ENCODE peak calls at places on chromosomes 5 and 9, in five cellular contexts. F, U, B, A and W are unnamed samples. For H3K36me3 and H3K27me3, the result is how much of the 10 kb centered on the place peaks cover.

GRCh38 chr5:35644543-35644942 is 26.9 kb downstream of the SPEF2 start:
- DNase-seq in U (no peak), A (no peak), B (no peak), F (no peak), W (no peak)

GRCh38 chr9:133403766-133404439 is 13.9 kb downstream of the REXO4 start:
- DNase-seq in U (peak), A (no peak), F (no peak), B (peak), W (no peak)

GRCh38 chr5:168786142-168786541 is 207.0 kb upstream of the PANK3 start:
- DNase-seq in B (no peak), F (no peak), A (no peak), U (no peak), W (no peak)

GRCh38 chr9:132548971-132549649 is 33.3 kb upstream of the BARHL1 start:
- DNase-seq in A (no peak), F (no peak), U (no peak), B (no peak), W (no peak)

GRCh38 chr9:110923601-110924000 is 114.7 kb downstream of the LPAR1 start:
- DNase-seq in F (no peak), A (no peak), B (no peak), U (no peak), W (no peak)

GRCh38 chr9:120555884-120556283 is 24.1 kb downstream of the CDK5RAP2 start:
- DNase-seq in U (no peak), A (no peak), F (no peak), B (no peak), W (no peak)

GRCh38 chr5:35436441-35437057 is 181.1 kb upstream of the SPEF2 start:
- DNase-seq in A (no peak), U (no peak), F (no peak), B (peak), W (no peak)

GRCh38 chr9:135330307-135330631 is 149.3 kb upstream of the PPP1R26 start:
- DNase-seq in B (no peak), A (no peak), U (no peak), F (no peak), W (peak)

GRCh38 chr9:113558632-113559502 is 95.3 kb downstream of the RGS3 start:
- DNase-seq in F (peak), A (no peak), U (peak), B (no peak), W (no peak)

GRCh38 chr5:111478898-111479297 is 33.4 kb downstream of the STARD4 start:
- DNase-seq in U (no peak), A (no peak), F (no peak), B (no peak), W (no peak)

GRCh38 chr9:113011911-113012381 is at the start of gene ZNF883:
- DNase-seq in F (no peak), U (peak), A (no peak), B (no peak), W (no peak)

GRCh38 chr9:134247918-134248631 is 78.2 kb upstream of the RXRA start:
- DNase-seq in U (no peak), F (no peak), B (no peak), A (no peak), W (no peak)

GRCh38 chr5:139419793-139420192 is 15.9 kb upstream of the SPATA24 start:
- DNase-seq in U (no peak), B (no peak), F (no peak), A (no peak), W (no peak)

GRCh38 chr5:90135979-90136378 is 273.6 kb downstream of the CETN3 start:
- DNase-seq in B (no peak), U (no peak), F (no peak), A (no peak), W (no peak)

GRCh38 chr9:129547869-129548570 is 72.9 kb downstream of the C9orf50 start:
- DNase-seq in F (no peak), B (no peak), U (no peak), A (no peak), W (no peak)

GRCh38 chr5:64074533-64074932 is 91.1 kb upstream of the RNF180 start:
- DNase-seq in U (no peak), F (no peak), B (no peak), A (no peak), W (no peak)

GRCh38 chr5:435961-436640 is 6.9 kb upstream of the EXOC3 start:
- DNase-seq in F (peak), A (no peak), U (no peak), B (no peak), W (peak)

GRCh38 chr5:40813698-40814281 is 15.6 kb upstream of the PRKAA1 start:
- DNase-seq in A (no peak), F (no peak), B (no peak), U (no peak), W (no peak)

GRCh38 chr9:93533863-93534262 is 42.5 kb upstream of the PHF2 start:
- DNase-seq in F (no peak), B (no peak), U (no peak), A (no peak), W (no peak)

GRCh38 chr9:96493757-96494156 is 43.8 kb downstream of the HABP4 start:
- DNase-seq in A (no peak), U (no peak), F (no peak), B (no peak), W (no peak)

GRCh38 chr5:151068571-151069197 is 12.2 kb downstream of the TNIP1 start:
- DNase-seq in U (no peak), B (no peak), A (peak), F (no peak), W (no peak)

GRCh38 chr5:170315154-170315553 is 17.6 kb upstream of the LCP2 start:
- DNase-seq in F (peak), A (no peak), U (no peak), B (peak), W (no peak)

GRCh38 chr5:157548513-157549282 is 26.9 kb downstream of the ADAM19 start:
- DNase-seq in B (no peak), F (no peak), A (no peak), U (no peak), W (peak)

GRCh38 chr9:127209220-127209619 is 55.4 kb upstream of the GARNL3 start:
- DNase-seq in B (no peak), A (no peak), U (no peak), F (no peak), W (no peak)

GRCh38 chr9:113184509-113184908 is 33.7 kb downstream of the SLC31A2 start:
- DNase-seq in U (no peak), B (no peak), A (no peak), F (no peak), W (no peak)

GRCh38 chr9:129320575-129321311 is 142.7 kb upstream of the IER5L start:
- DNase-seq in B (peak), U (peak), A (no peak), F (peak), W (peak)

GRCh38 chr5:120466337-120467006 is 2.4 kb downstream of the PRR16 start:
- DNase-seq in B (no peak), U (no peak), A (no peak), F (no peak), W (no peak)

GRCh38 chr5:83440826-83441225 is 30.7 kb upstream of the VCAN start:
- DNase-seq in A (no peak), U (no peak), F (no peak), B (no peak), W (no peak)

GRCh38 chr9:136021891-136022681 is 60.9 kb upstream of the UBAC1 start:
- DNase-seq in A (no peak), F (peak), B (no peak), U (no peak), W (no peak)

GRCh38 chr5:15010936-15011335 is 139.4 kb upstream of the ANKH start:
- DNase-seq in F (no peak), U (no peak), B (no peak), A (no peak), W (no peak)

GRCh38 chr5:154444559-154445421 is 1.0 kb upstream of the SAP30L start:
- DNase-seq in F (no peak), A (peak), U (no peak), B (no peak), W (peak)

DNA sequence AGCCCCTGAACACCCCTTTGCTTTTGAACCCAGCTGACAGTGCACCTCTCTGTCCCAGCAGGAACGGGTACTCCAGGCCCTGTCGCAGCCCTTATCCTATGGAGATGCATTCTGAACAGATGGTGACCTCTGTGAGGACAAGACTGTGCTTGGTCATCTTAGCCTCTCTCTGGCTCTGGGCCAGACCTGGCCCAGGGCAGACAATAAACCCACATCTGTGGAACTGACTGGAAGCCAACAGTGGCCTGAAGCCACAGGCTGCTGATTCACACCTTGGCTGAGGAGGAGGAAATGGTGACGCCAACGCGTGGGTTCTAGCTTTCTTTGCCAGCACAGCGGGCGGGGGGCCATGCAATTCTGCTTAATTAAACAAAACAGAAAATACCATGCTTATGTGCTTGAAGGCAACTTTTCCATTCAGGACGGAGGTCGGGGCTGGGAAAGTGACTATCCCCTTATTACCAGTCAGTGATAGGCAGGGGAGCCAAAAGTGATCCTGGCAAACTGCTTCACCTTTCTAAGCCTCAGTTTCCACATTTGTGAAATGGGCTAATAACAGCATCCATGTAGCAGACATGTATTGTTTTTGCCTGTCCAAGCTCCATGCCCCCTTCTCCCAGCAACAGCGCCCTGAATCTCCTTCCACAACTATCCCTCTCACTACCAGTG is 10.8 kb downstream of the SH3PXD2B start:
- DNase-seq in F (peak), A (peak), B (peak), U (peak), W (peak)
- H3K27ac ChIP-seq in F (peak), A (peak), B (peak), U (peak), W (no peak)

DNA sequence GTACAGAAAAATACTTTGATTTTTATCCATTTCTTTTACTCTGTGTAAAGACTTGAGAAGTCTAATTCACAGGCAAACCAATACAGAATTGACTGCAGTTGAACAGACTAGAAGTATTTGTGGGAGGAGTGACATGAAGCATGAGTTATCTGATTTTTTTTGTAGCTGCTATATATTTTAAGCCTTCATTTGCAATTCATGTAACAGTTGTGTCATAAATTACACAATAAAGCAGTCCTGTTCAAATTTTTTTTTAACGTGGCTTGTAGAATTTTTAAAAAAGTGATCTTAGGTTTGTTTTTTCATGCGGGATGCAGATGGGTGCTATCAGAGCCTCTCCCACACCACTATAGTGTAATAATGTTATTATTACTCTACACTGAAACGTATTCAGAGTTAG is 2.9 kb upstream of the MAML1 start:
- DNase-seq in A (no peak), U (no peak), B (no peak), F (no peak), W (no peak)
- H3K36me3 ChIP-seq in A (under half), U (under half), B (under half), F (half or more), W (half or more)

GRCh38 chr9:38412751-38413150 is 11.5 kb downstream of the IGFBPL1 start:
- DNase-seq in B (no peak), F (no peak), A (no peak), U (no peak), W (no peak)
- H3K27me3 ChIP-seq in B (under half), F (under half), A (under half), U (under half), W (under half)

DNA sequence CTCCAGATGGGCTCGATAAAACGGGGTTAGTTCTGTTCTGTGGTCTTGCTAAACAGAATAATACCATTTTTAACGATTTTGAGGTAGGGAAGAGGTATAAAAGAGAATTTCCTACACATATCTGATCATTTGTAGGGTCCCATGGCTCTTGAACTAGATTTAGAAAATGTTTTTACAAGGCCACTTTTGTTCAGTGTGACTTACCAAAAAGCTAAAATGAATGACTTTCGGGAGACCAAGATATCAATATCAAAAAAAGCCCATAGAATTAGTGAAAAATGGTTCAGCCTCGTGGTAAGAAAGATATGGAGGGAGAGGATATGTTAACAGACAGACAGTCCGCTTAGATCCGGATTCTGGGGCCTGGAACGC is 3.2 kb downstream of the NR2F1-AS1 start:
- DNase-seq in F (no peak), B (no peak), U (no peak), A (no peak), W (no peak)
- H3K27ac ChIP-seq in F (no peak), B (peak), U (no peak), A (peak), W (no peak)

GRCh38 chr9:37517977-37518376 is 32.2 kb downstream of the POLR1E start:
- DNase-seq in B (no peak), A (no peak), F (no peak), U (no peak), W (no peak)

GRCh38 chr9:37514999-37515398 is 29.3 kb downstream of the POLR1E start:
- DNase-seq in B (no peak), F (no peak), U (no peak), A (no peak), W (no peak)

GRCh38 chr9:37512439-37512838 is 26.7 kb downstream of the POLR1E start:
- DNase-seq in A (no peak), B (no peak), F (no peak), U (no peak), W (no peak)

GRCh38 chr9:37511715-37512010 is 25.9 kb downstream of the POLR1E start:
- DNase-seq in F (no peak), U (no peak), A (no peak), B (no peak), W (no peak)

DNA sequence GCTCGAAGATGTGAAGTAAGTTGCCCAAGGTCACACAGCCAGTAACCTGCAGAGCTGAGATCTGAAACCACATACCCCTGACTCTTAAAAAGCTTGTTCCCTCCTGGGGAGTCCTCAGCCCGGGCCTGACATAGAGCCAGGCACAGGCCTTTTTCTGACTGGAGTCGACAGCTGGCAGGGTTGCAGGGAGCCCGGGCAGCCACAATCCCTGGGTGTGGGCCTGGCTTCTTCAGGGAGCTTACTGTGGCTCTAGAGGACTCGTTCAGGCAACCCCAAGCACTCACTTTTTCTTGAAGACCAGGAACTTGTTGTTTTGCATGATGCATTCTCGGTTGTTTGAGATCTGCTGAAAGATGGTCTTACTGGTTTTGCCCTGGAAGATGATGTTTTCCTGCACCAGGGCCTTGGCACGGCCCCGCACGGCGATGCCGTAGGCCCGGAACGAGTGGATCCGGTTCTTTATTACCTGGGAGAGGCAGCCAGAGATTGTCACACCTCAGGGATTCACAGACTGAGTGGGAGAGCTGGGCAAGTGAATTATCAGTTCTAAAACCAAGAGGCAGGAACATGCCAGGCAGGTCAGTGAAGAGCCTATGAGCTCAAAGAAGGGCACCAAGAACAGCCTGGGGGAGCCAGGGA is 30.0 kb downstream of the POLR1E start:
- DNase-seq in B (peak), F (no peak), U (no peak), A (no peak), W (no peak)
- H3K36me3 ChIP-seq in B (under half), F (under half), U (under half), A (under half), W (under half)